ENCODE peak calls at places on chromosome 6, in six cellular contexts. U, X, G, W, O and L are unnamed samples.

GRCh38 chr6:221531-222349 is 70.5 kb upstream of the DUSP22 start:
- DNase-seq in U (no peak), W (no peak), X (no peak), G (no peak), O (no peak), L (no peak)

GRCh38 chr6:56004421-56004820 is 129.0 kb upstream of the BMP5 start:
- DNase-seq in U (no peak), G (no peak), W (no peak), X (peak), O (no peak), L (no peak)

GRCh38 chr6:121965739-121966138 is 433.7 kb upstream of the HSF2 start:
- DNase-seq in W (no peak), O (no peak), U (no peak), G (no peak), X (no peak), L (no peak)

GRCh38 chr6:90068264-90068663 is 174.0 kb downstream of the GJA10 start:
- DNase-seq in W (no peak), X (peak), U (no peak), O (no peak), G (no peak), L (no peak)

GRCh38 chr6:145148392-145149175 is 586.7 kb downstream of the EPM2A start:
- DNase-seq in O (peak), G (peak), U (peak), X (peak), W (no peak), L (no peak)

GRCh38 chr6:141483561-141484061 is 649.1 kb upstream of the GJE1 start:
- DNase-seq in O (peak), X (peak), U (no peak), G (no peak), W (no peak), L (peak)

GRCh38 chr6:47235964-47236760 is 73.5 kb downstream of the TNFRSF21 start:
- DNase-seq in W (no peak), G (peak), X (no peak), O (peak), U (no peak), L (no peak)

GRCh38 chr6:55866110-55866509 is 9.3 kb downstream of the BMP5 start:
- DNase-seq in O (no peak), G (no peak), W (no peak), X (no peak), U (no peak), L (no peak)

GRCh38 chr6:89928604-89929003 is 34.3 kb downstream of the GJA10 start:
- DNase-seq in X (no peak), W (no peak), G (no peak), O (no peak), U (no peak), L (no peak)

GRCh38 chr6:72551470-72551869 is 70.4 kb upstream of the KCNQ5 start:
- DNase-seq in U (peak), O (no peak), G (no peak), W (no peak), X (no peak), L (no peak)

DNA sequence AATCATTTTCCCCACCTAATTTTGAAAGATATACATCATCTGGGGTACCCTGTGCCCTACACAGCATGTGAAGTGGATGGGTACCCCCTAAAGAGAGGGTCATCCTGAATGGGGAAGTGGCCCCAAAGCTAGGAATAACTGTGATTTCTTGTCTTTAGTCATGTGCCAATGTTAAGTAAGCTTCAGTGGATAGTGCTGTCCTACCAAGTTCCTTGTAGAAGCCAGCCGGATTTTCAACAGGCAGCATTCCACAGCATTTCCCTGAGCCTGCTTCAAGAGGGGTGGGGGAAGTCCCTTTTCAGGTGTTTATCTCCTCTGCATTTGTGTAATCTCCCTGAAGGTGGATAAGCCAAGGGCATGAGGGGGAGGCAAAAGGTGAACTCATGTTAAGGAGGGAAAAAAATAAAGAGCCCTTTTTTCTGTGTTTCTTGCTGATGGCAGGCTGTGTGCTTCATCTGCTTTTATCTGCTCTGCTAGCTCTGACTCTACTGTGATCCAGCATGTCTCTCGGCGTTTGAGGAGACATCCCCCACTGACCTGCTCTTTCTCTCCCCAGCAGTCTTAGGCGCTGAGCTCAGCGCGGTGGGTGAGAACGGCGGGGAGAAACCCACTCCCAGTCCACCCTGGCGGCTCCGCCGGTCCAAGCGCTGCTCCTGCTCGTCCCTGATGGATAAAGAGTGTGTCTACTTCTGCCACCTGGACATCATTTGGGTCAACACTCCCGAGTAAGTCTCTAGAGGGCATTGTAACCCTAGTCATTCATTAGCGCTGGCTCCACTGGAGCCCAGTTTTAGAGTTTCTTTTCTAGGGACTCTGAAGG is 1.8 kb downstream of the EDN1 start:
- DNase-seq in W (no peak), U (peak), G (peak), O (no peak), X (no peak), L (no peak)
- H3K4me3 ChIP-seq in W (peak), U (peak), G (peak), O (no peak), X (peak), L (peak)

DNA sequence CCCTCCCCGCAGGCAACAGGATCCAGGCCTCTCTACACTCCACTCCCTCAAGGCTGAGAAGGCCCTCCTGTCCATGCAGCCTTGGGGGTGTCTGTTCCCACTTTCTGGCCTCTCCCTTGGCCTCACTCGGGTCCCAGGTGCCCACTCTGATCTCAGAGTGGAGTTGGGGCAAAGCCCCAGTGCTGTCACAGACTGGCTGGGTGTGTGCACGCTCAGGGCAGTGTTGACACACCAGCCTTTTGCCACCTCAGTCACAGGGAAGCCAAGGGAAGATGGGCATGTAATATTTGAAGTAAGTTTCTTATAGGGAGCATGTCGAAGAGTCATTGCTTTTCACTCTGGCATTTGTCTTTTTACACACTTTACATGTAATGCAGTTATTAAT is 44.9 kb downstream of the HLA-DRA start:
- DNase-seq in X (no peak), U (no peak), O (no peak), G (no peak), W (no peak), L (no peak)
- TF ChIP-seq CTCF in X (no peak), U (no peak), O (no peak), G (no peak), W (no peak), L (no peak)

GRCh38 chr6:41471064-41471895 is 74.9 kb upstream of the FOXP4 start:
- DNase-seq in O (no peak), U (no peak), X (no peak), G (no peak), W (no peak), L (no peak)
- H3K4me3 ChIP-seq in O (no peak), U (peak), X (no peak), G (no peak), W (no peak), L (no peak)

DNA sequence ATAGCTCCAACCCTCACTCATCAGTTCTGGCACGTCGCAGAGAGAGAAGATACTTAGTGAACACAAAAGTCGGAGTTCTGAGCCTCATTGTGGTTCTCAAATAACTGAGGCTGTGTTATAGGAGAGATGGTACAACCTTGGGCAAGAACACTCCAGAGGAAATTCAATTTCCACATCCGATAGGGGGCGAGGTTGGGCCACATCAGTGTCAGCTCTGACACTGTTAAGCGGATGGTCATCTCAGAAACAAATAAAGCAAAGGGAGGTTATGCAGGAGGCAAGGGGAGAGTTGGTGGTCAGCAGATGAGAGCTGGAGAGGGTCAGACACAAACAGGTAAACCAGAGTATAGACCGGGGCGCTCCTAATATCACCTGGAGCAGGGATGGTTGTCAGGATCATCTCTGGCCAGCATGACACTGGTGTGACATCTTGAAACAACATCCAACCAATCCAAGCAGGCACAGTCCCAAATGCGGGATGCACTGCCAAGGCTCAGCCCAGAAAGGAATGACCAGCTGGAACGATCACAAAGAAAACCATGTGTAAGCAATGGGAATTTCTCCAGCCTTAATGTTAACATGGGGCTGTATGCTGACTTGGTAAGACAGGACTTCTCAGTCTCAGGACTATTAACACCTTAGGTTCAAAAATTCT is 331.8 kb downstream of the HACE1 start:
- DNase-seq in X (peak), U (peak), O (no peak), G (peak), W (no peak), L (no peak)
- TF ChIP-seq CTCF in X (peak), U (peak), O (peak), G (peak), W (no peak), L (peak)